ENCODE peak calls at places on chromosomes 1 and 21, in ten cellular contexts. One of them, this sample, is unnamed.

GRCh38 chr1:17765444-17766411 is 10.6 kb downstream of the ACTL8 start:
- DNase-seq in fibroblast of mammary gland: peak; percentile 100
- DNase-seq in gastrocnemius medialis: no peak
- DNase-seq in WTC11: no peak
- DNase-seq in mucosa of descending colon: no peak
- DNase-seq in HFF-Myc: peak; percentile 85
- DNase-seq in GM23338: no peak
- DNase-seq in K562: no peak
- DNase-seq in spleen: no peak
- DNase-seq in ovary: no peak
- DNase-seq in this sample: no peak

GRCh38 chr1:25971044-25971881 is 26.6 kb downstream of the PAFAH2 start:
- DNase-seq in fibroblast of mammary gland: no peak
- DNase-seq in gastrocnemius medialis: no peak
- DNase-seq in WTC11: no peak
- DNase-seq in mucosa of descending colon: no peak
- DNase-seq in HFF-Myc: no peak
- DNase-seq in GM23338: peak; percentile 32
- DNase-seq in K562: no peak
- DNase-seq in spleen: no peak
- DNase-seq in ovary: no peak
- DNase-seq in this sample: no peak

GRCh38 chr21:42122398-42122797 is 51.3 kb downstream of the UMODL1 start:
- DNase-seq in fibroblast of mammary gland: no peak
- DNase-seq in gastrocnemius medialis: no peak
- DNase-seq in WTC11: no peak
- DNase-seq in mucosa of descending colon: no peak
- DNase-seq in HFF-Myc: no peak
- DNase-seq in GM23338: no peak
- DNase-seq in K562: no peak
- DNase-seq in spleen: no peak
- DNase-seq in ovary: no peak
- DNase-seq in this sample: no peak

GRCh38 chr1:51189421-51190073 is 46.5 kb upstream of the RNF11 start:
- DNase-seq in fibroblast of mammary gland: peak; percentile 81
- DNase-seq in gastrocnemius medialis: no peak
- DNase-seq in WTC11: peak; percentile 21
- DNase-seq in mucosa of descending colon: no peak
- DNase-seq in HFF-Myc: peak; percentile 45
- DNase-seq in GM23338: peak; percentile 64
- DNase-seq in K562: peak; percentile 79
- DNase-seq in spleen: no peak
- DNase-seq in ovary: peak; percentile 25
- DNase-seq in this sample: peak; percentile 59

GRCh38 chr1:89953929-89954328 is 41.0 kb upstream of the ZNF326 start:
- DNase-seq in fibroblast of mammary gland: no peak
- DNase-seq in gastrocnemius medialis: no peak
- DNase-seq in WTC11: no peak
- DNase-seq in mucosa of descending colon: no peak
- DNase-seq in HFF-Myc: no peak
- DNase-seq in GM23338: no peak
- DNase-seq in K562: no peak
- DNase-seq in spleen: no peak
- DNase-seq in ovary: no peak
- DNase-seq in this sample: no peak

GRCh38 chr21:37871121-37871862 is 45.0 kb downstream of the KCNJ6 start:
- DNase-seq in fibroblast of mammary gland: peak; percentile 86
- DNase-seq in gastrocnemius medialis: no peak
- DNase-seq in WTC11: no peak
- DNase-seq in mucosa of descending colon: no peak
- DNase-seq in HFF-Myc: peak; percentile 39
- DNase-seq in GM23338: no peak
- DNase-seq in K562: no peak
- DNase-seq in spleen: no peak
- DNase-seq in ovary: no peak
- DNase-seq in this sample: no peak

GRCh38 chr1:56330400-56331026 is 248.8 kb downstream of the PLPP3 start:
- DNase-seq in fibroblast of mammary gland: peak; percentile 71
- DNase-seq in gastrocnemius medialis: no peak
- DNase-seq in WTC11: no peak
- DNase-seq in mucosa of descending colon: no peak
- DNase-seq in HFF-Myc: peak; percentile 50
- DNase-seq in GM23338: no peak
- DNase-seq in K562: no peak
- DNase-seq in spleen: no peak
- DNase-seq in ovary: no peak
- DNase-seq in this sample: no peak

GRCh38 chr1:112465122-112465521 is 43.6 kb upstream of the WNT2B start:
- DNase-seq in fibroblast of mammary gland: peak; percentile 56
- DNase-seq in gastrocnemius medialis: no peak
- DNase-seq in WTC11: no peak
- DNase-seq in mucosa of descending colon: no peak
- DNase-seq in HFF-Myc: no peak
- DNase-seq in GM23338: no peak
- DNase-seq in K562: no peak
- DNase-seq in spleen: no peak
- DNase-seq in ovary: no peak
- DNase-seq in this sample: no peak

DNA sequence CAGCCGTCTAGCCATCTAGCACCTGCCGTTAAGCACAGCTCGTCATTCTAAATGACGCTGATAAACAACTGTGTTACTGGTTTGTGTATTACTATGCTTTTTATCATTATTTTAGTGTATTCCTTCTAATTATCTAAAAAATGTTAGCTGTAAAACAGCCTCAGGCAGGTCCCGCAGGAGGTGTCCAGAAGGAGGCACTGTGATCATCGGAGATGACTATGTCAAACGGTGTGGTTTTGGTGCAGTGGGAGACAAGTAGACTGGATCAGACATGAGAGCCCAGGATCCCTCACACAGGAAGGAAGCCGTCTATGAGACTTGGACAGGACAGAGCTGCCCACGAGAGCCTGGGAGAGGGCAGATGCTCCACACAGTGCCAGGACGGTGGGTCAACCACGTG is 55.3 kb upstream of the COL6A1 start:
- DNase-seq in fibroblast of mammary gland: peak; percentile 29
- DNase-seq in gastrocnemius medialis: no peak
- DNase-seq in WTC11: no peak
- DNase-seq in mucosa of descending colon: no peak
- DNase-seq in HFF-Myc: no peak
- DNase-seq in GM23338: peak; percentile 22
- DNase-seq in K562: no peak
- DNase-seq in spleen: no peak
- DNase-seq in ovary: no peak
- DNase-seq in this sample: no peak
- TF ChIP-seq CTCF in fibroblast of mammary gland: peak; percentile 22
- TF ChIP-seq CTCF in gastrocnemius medialis: no peak
- TF ChIP-seq CTCF in WTC11: no peak
- TF ChIP-seq CTCF in mucosa of descending colon: no peak
- TF ChIP-seq CTCF in HFF-Myc: no peak
- TF ChIP-seq CTCF in GM23338: peak; percentile 43
- TF ChIP-seq CTCF in K562: no peak
- TF ChIP-seq CTCF in spleen: no peak
- TF ChIP-seq CTCF in ovary: no peak
- TF ChIP-seq CTCF in this sample: no peak

GRCh38 chr1:246265481-246265880 is 241.6 kb downstream of the SMYD3 start:
- DNase-seq in fibroblast of mammary gland: no peak
- DNase-seq in gastrocnemius medialis: no peak
- DNase-seq in WTC11: no peak
- DNase-seq in mucosa of descending colon: no peak
- DNase-seq in HFF-Myc: no peak
- DNase-seq in GM23338: no peak
- DNase-seq in K562: no peak
- DNase-seq in spleen: no peak
- DNase-seq in ovary: no peak
- DNase-seq in this sample: no peak

GRCh38 chr1:246267426-246267825 is 239.7 kb downstream of the SMYD3 start:
- DNase-seq in fibroblast of mammary gland: no peak
- DNase-seq in gastrocnemius medialis: no peak
- DNase-seq in WTC11: no peak
- DNase-seq in mucosa of descending colon: no peak
- DNase-seq in HFF-Myc: no peak
- DNase-seq in GM23338: peak; percentile 28
- DNase-seq in K562: no peak
- DNase-seq in spleen: no peak
- DNase-seq in ovary: no peak
- DNase-seq in this sample: no peak

GRCh38 chr1:246262281-246262680 is 244.8 kb downstream of the SMYD3 start:
- DNase-seq in fibroblast of mammary gland: peak; percentile 20
- DNase-seq in gastrocnemius medialis: no peak
- DNase-seq in WTC11: no peak
- DNase-seq in mucosa of descending colon: no peak
- DNase-seq in HFF-Myc: no peak
- DNase-seq in GM23338: no peak
- DNase-seq in K562: no peak
- DNase-seq in spleen: no peak
- DNase-seq in ovary: no peak
- DNase-seq in this sample: no peak

GRCh38 chr1:246258250-246258649 is 248.8 kb downstream of the SMYD3 start:
- DNase-seq in fibroblast of mammary gland: no peak
- DNase-seq in gastrocnemius medialis: no peak
- DNase-seq in WTC11: no peak
- DNase-seq in mucosa of descending colon: no peak
- DNase-seq in HFF-Myc: no peak
- DNase-seq in GM23338: no peak
- DNase-seq in K562: no peak
- DNase-seq in spleen: no peak
- DNase-seq in ovary: no peak
- DNase-seq in this sample: no peak

GRCh38 chr1:246261641-246262040 is 245.4 kb downstream of the SMYD3 start:
- DNase-seq in fibroblast of mammary gland: no peak
- DNase-seq in gastrocnemius medialis: no peak
- DNase-seq in WTC11: no peak
- DNase-seq in mucosa of descending colon: no peak
- DNase-seq in HFF-Myc: no peak
- DNase-seq in GM23338: no peak
- DNase-seq in K562: no peak
- DNase-seq in spleen: no peak
- DNase-seq in ovary: no peak
- DNase-seq in this sample: no peak
- TF ChIP-seq CTCF in fibroblast of mammary gland: peak; percentile 33
- TF ChIP-seq CTCF in gastrocnemius medialis: no peak
- TF ChIP-seq CTCF in WTC11: no peak
- TF ChIP-seq CTCF in mucosa of descending colon: no peak
- TF ChIP-seq CTCF in HFF-Myc: peak; percentile 9
- TF ChIP-seq CTCF in GM23338: peak; percentile 46
- TF ChIP-seq CTCF in K562: peak; percentile 21
- TF ChIP-seq CTCF in spleen: no peak
- TF ChIP-seq CTCF in ovary: no peak
- TF ChIP-seq CTCF in this sample: no peak

GRCh38 chr21:45615145-45615711 is 28.3 kb upstream of the PCBP3 start:
- DNase-seq in fibroblast of mammary gland: peak; percentile 80
- DNase-seq in gastrocnemius medialis: no peak
- DNase-seq in WTC11: no peak
- DNase-seq in mucosa of descending colon: peak; percentile 82
- DNase-seq in HFF-Myc: no peak
- DNase-seq in GM23338: no peak
- DNase-seq in K562: peak; percentile 31
- DNase-seq in spleen: peak; percentile 94
- DNase-seq in ovary: no peak
- DNase-seq in this sample: no peak

GRCh38 chr21:45618287-45618686 is 25.2 kb upstream of the PCBP3 start:
- DNase-seq in fibroblast of mammary gland: peak; percentile 50
- DNase-seq in gastrocnemius medialis: no peak
- DNase-seq in WTC11: no peak
- DNase-seq in mucosa of descending colon: no peak
- DNase-seq in HFF-Myc: no peak
- DNase-seq in GM23338: no peak
- DNase-seq in K562: no peak
- DNase-seq in spleen: peak; percentile 55
- DNase-seq in ovary: no peak
- DNase-seq in this sample: no peak

GRCh38 chr21:45620201-45620600 is 23.3 kb upstream of the PCBP3 start:
- DNase-seq in fibroblast of mammary gland: no peak
- DNase-seq in gastrocnemius medialis: no peak
- DNase-seq in WTC11: no peak
- DNase-seq in mucosa of descending colon: no peak
- DNase-seq in HFF-Myc: no peak
- DNase-seq in GM23338: no peak
- DNase-seq in K562: no peak
- DNase-seq in spleen: peak; percentile 27
- DNase-seq in ovary: no peak
- DNase-seq in this sample: no peak

GRCh38 chr21:45618846-45619485 is 24.6 kb upstream of the PCBP3 start:
- DNase-seq in fibroblast of mammary gland: peak; percentile 41
- DNase-seq in gastrocnemius medialis: no peak
- DNase-seq in WTC11: peak; percentile 4
- DNase-seq in mucosa of descending colon: no peak
- DNase-seq in HFF-Myc: no peak
- DNase-seq in GM23338: no peak
- DNase-seq in K562: no peak
- DNase-seq in spleen: peak; percentile 56
- DNase-seq in ovary: no peak
- DNase-seq in this sample: no peak

GRCh38 chr21:45617021-45617930 is 26.2 kb upstream of the PCBP3 start:
- DNase-seq in fibroblast of mammary gland: no peak
- DNase-seq in gastrocnemius medialis: no peak
- DNase-seq in WTC11: no peak
- DNase-seq in mucosa of descending colon: no peak
- DNase-seq in HFF-Myc: no peak
- DNase-seq in GM23338: peak; percentile 25
- DNase-seq in K562: no peak
- DNase-seq in spleen: peak; percentile 74
- DNase-seq in ovary: no peak
- DNase-seq in this sample: no peak
- TF ChIP-seq CTCF in fibroblast of mammary gland: no peak
- TF ChIP-seq CTCF in gastrocnemius medialis: no peak
- TF ChIP-seq CTCF in WTC11: no peak
- TF ChIP-seq CTCF in mucosa of descending colon: no peak
- TF ChIP-seq CTCF in HFF-Myc: no peak
- TF ChIP-seq CTCF in GM23338: no peak
- TF ChIP-seq CTCF in K562: no peak
- TF ChIP-seq CTCF in spleen: no peak
- TF ChIP-seq CTCF in ovary: no peak
- TF ChIP-seq CTCF in this sample: no peak

DNA sequence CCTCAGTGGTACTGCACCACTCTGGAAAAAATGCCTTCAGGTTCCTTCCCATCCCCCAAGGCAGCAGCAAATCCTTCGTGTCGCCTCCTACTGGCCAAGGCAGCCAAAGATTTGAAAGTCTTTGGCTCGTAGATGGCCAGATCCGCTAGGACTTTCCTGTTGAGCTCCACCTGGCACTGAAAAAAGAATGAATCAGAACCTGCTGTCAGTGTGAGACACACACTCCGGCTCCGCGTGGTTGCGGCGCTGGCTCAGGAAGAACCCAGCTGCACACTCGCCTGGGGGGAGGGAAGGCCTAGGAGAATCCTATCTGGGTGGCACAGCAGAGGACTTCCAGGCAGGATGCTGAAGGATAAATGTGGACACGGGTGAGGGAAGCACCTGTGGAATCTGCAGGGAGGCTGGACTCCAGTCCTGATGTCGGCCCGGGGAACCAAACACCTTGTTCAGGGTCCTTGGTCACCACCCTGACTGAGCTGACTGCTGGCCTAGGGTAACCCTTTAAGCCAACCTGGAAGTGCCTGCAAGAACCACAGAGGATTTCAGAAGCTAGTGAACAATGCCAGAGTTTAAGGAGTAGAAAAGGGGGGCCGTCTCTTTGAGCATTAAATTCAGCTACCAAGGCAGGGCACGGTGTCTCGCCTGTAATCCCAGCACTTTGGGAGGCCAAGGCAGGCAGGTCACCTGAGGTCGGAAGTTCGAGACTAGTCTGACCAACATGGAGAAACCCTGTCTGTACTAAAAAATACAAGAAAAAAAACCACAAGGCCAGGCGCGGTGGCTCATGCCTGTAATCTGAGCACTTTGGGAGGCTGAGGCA is 3.2 kb upstream of the CCNL2 start:
- DNase-seq in fibroblast of mammary gland: peak; percentile 90
- DNase-seq in gastrocnemius medialis: no peak
- DNase-seq in WTC11: peak; percentile 73
- DNase-seq in mucosa of descending colon: no peak
- DNase-seq in HFF-Myc: peak; percentile 41
- DNase-seq in GM23338: peak; percentile 90
- DNase-seq in K562: peak; percentile 82
- DNase-seq in spleen: no peak
- DNase-seq in ovary: no peak
- DNase-seq in this sample: peak; percentile 64
- TF ChIP-seq CTCF in fibroblast of mammary gland: peak; percentile 90
- TF ChIP-seq CTCF in gastrocnemius medialis: peak; percentile 7
- TF ChIP-seq CTCF in WTC11: peak; percentile 45
- TF ChIP-seq CTCF in mucosa of descending colon: peak; percentile 13
- TF ChIP-seq CTCF in HFF-Myc: peak; percentile 78
- TF ChIP-seq CTCF in GM23338: peak; percentile 77
- TF ChIP-seq CTCF in K562: peak; percentile 83
- TF ChIP-seq CTCF in spleen: peak; percentile 32
- TF ChIP-seq CTCF in ovary: no peak
- TF ChIP-seq CTCF in this sample: no peak

This sample was measured in endothelial cell.